ENCODE peak calls at places on chromosomes 11 and 22, in six cellular contexts. N is left cardiac atrium, F is ACHN, P is AG10803, L is activated T-cell treated with anti-CD3 and anti-CD28 coated beads for 1 hour, V is substantia nigra. T is an unnamed sample.

GRCh38 chr11:117713676-117714075 is 83.3 kb downstream of the DSCAML1 start:
- DNase-seq in N (no peak), F (no peak), P (no peak), L (no peak), V (no peak), T (no peak)

GRCh38 chr11:76246271-76246933 is 40.1 kb upstream of the WNT11 start:
- DNase-seq in N (no peak), F (no peak), P (no peak), L (no peak), V (no peak), T (no peak)

GRCh38 chr11:60370811-60371297 is 7.5 kb upstream of the MS4A7 start:
- DNase-seq in N (no peak), F (no peak), P (no peak), L (no peak), V (no peak), T (no peak)

GRCh38 chr11:117197516-117198456 is 1.4 kb upstream of the TAGLN start:
- DNase-seq in N (no peak), F (peak; percentile 27), P (no peak), L (no peak), V (no peak), T (no peak)

GRCh38 chr11:122769126-122769780 is 69.0 kb upstream of the CRTAM start:
- DNase-seq in N (no peak), F (no peak), P (no peak), L (no peak), V (no peak), T (no peak)

GRCh38 chr11:15446315-15446714 is 331.6 kb downstream of the INSC start:
- DNase-seq in N (no peak), F (no peak), P (no peak), L (no peak), V (no peak), T (no peak)

GRCh38 chr11:3345736-3346135 is 33.2 kb downstream of the ZNF195 start:
- DNase-seq in N (no peak), F (no peak), P (no peak), L (no peak), V (no peak), T (no peak)

GRCh38 chr11:100830978-100831732 is 144.1 kb downstream of the ARHGAP42 start:
- DNase-seq in N (peak; percentile 23), F (peak; percentile 57), P (peak; percentile 56), L (no peak), V (no peak), T (no peak)

GRCh38 chr22:40797427-40797826 is 21.7 kb downstream of the SLC25A17 start:
- DNase-seq in N (no peak), F (no peak), P (no peak), L (no peak), V (no peak), T (no peak)

GRCh38 chr11:43833657-43834073 is 47.0 kb upstream of the ALKBH3 start:
- DNase-seq in N (no peak), F (no peak), P (peak; percentile 71), L (no peak), V (no peak), T (no peak)

GRCh38 chr11:64339754-64340408 is at the start of gene CCDC88B:
- DNase-seq in N (peak; percentile 62), F (no peak), P (no peak), L (peak; percentile 81), V (peak; percentile 22), T (no peak)

GRCh38 chr11:44780940-44781631 is 54.3 kb downstream of the TSPAN18 start:
- DNase-seq in N (peak; percentile 70), F (no peak), P (no peak), L (no peak), V (no peak), T (no peak)

GRCh38 chr22:39264344-39265116 is 19.7 kb upstream of the PDGFB start:
- DNase-seq in N (peak; percentile 57), F (no peak), P (no peak), L (no peak), V (peak; percentile 39), T (peak; percentile 18)

GRCh38 chr11:119782021-119782420 is 53.0 kb upstream of the NECTIN1 start:
- DNase-seq in N (no peak), F (no peak), P (no peak), L (no peak), V (no peak), T (no peak)

GRCh38 chr11:96948066-96948465 is 558.3 kb downstream of the JRKL start:
- DNase-seq in N (no peak), F (no peak), P (no peak), L (no peak), V (no peak), T (no peak)

GRCh38 chr11:44524751-44525171 is 40.7 kb upstream of the CD82 start:
- DNase-seq in N (no peak), F (no peak), P (no peak), L (no peak), V (no peak), T (no peak)

GRCh38 chr11:128890543-128891409 is at the start of gene KCNJ5:
- DNase-seq in N (peak; percentile 52), F (no peak), P (peak; percentile 10), L (no peak), V (peak; percentile 24), T (no peak)

GRCh38 chr11:4531666-4532065 is 13.3 kb upstream of the OR52M1 start:
- DNase-seq in N (no peak), F (no peak), P (no peak), L (no peak), V (no peak), T (no peak)

GRCh38 chr11:39458481-39458880 is 2001.0 kb downstream of the LRRC4C start:
- DNase-seq in N (no peak), F (no peak), P (no peak), L (no peak), V (no peak), T (no peak)

GRCh38 chr11:67287355-67288197 is 1.5 kb upstream of the ANKRD13D start:
- DNase-seq in N (peak; percentile 18), F (no peak), P (no peak), L (no peak), V (no peak), T (no peak)

GRCh38 chr11:63906585-63906984 is 10.4 kb downstream of the RCOR2 start:
- DNase-seq in N (no peak), F (peak; percentile 25), P (no peak), L (peak; percentile 61), V (no peak), T (no peak)

GRCh38 chr11:107563702-107564101 is 1.8 kb downstream of the ALKBH8 start:
- DNase-seq in N (no peak), F (peak; percentile 59), P (peak; percentile 74), L (peak; percentile 12), V (no peak), T (no peak)

GRCh38 chr22:26485013-26485412 is 1.3 kb downstream of the SRRD start:
- DNase-seq in N (no peak), F (no peak), P (peak; percentile 60), L (no peak), V (no peak), T (no peak)

T was measured in C1 segment of cervical spinal cord.